ENCODE peak calls at places on chromosomes 7 and 10, in five cellular contexts. P, V, E, S and B are unnamed samples.

GRCh38 chr7:39321245-39321644 is 245.0 kb upstream of the YAE1 start:
- DNase-seq in P (no peak), E (no peak), S (no peak), V (no peak), B (no peak)

GRCh38 chr7:68678196-68678595 is 920.1 kb upstream of the AUTS2 start:
- DNase-seq in P (no peak), E (no peak), V (no peak), S (no peak), B (no peak)

GRCh38 chr7:155453296-155454182 is 4.4 kb upstream of the EN2 start:
- DNase-seq in P (no peak), V (no peak), S (no peak), E (no peak), B (no peak)

GRCh38 chr10:116170815-116171250 is 102.2 kb downstream of the GFRA1 start:
- DNase-seq in E (no peak), P (peak; percentile 28), V (no peak), S (no peak), B (no peak)

GRCh38 chr10:114384601-114385000 is 19.7 kb downstream of the AFAP1L2 start:
- DNase-seq in S (no peak), E (no peak), V (no peak), P (no peak), B (no peak)

GRCh38 chr10:104323085-104323484 is 15.2 kb downstream of the ITPRIP start:
- DNase-seq in V (no peak), S (no peak), E (no peak), P (no peak), B (no peak)

GRCh38 chr10:128779457-128779856 is 653.2 kb upstream of the MKI67 start:
- DNase-seq in V (no peak), E (no peak), P (no peak), S (no peak), B (no peak)

GRCh38 chr7:130909161-130909836 is 175.3 kb upstream of the KLF14 start:
- DNase-seq in S (no peak), E (no peak), V (no peak), P (no peak), B (no peak)

GRCh38 chr10:89481662-89482061 is 53.7 kb downstream of the SLC16A12 start:
- DNase-seq in S (no peak), V (no peak), E (no peak), P (peak; percentile 73), B (no peak)

GRCh38 chr10:124150189-124150806 is 56.9 kb upstream of the CHST15 start:
- DNase-seq in E (no peak), V (no peak), P (no peak), S (no peak), B (no peak)

GRCh38 chr7:105808703-105809590 is 67.5 kb downstream of the ATXN7L1 start:
- DNase-seq in S (peak; percentile 78), P (peak; percentile 62), E (no peak), V (peak; percentile 95), B (peak; percentile 77)

GRCh38 chr10:125538947-125539649 is 143.9 kb downstream of the TEX36 start:
- DNase-seq in E (no peak), P (no peak), V (no peak), S (no peak), B (no peak)

GRCh38 chr7:141550694-141551079 is 523 bp upstream of the AGK start:
- DNase-seq in E (peak; percentile 5), V (no peak), S (no peak), P (no peak), B (no peak)

GRCh38 chr7:101934618-101935017 is 117.2 kb downstream of the CUX1 start:
- DNase-seq in S (no peak), E (no peak), P (no peak), V (no peak), B (no peak)

GRCh38 chr10:70053896-70054641 is 1.4 kb downstream of the MACROH2A2 start:
- DNase-seq in V (no peak), P (no peak), S (no peak), E (peak; percentile 51), B (no peak)